ENCODE peak calls at places on chromosomes 4 and X, in five cellular contexts. P is prostate gland, S is OCI-LY7, W is WERI-Rb-1, V is activated B cell treated with CpG ODN at 0.5 μM for 24 hours. N is an unnamed sample.

GRCh38 chr4:16727218-16727617 is 171.2 kb downstream of the LDB2 start:
- DNase-seq in P (no peak), S (no peak), W (no peak), V (no peak), N (no peak)

GRCh38 chrX:72308566-72309296 is 3.0 kb upstream of the CITED1 start:
- DNase-seq in P (peak; percentile 63), S (no peak), W (peak; percentile 94), V (peak; percentile 16), N (peak; percentile 72)

GRCh38 chr4:6619116-6619465 is 21.4 kb upstream of the MRFAP1 start:
- DNase-seq in P (no peak), S (no peak), W (no peak), V (no peak), N (no peak)

GRCh38 chr4:108219998-108220397 is 51.3 kb upstream of the LEF1 start:
- DNase-seq in P (no peak), S (no peak), W (no peak), V (no peak), N (no peak)

GRCh38 chr4:75432683-75433082 is 81.5 kb downstream of the RCHY1 start:
- DNase-seq in P (no peak), S (peak; percentile 21), W (peak; percentile 21), V (no peak), N (no peak)

GRCh38 chr4:124178449-124179021 is 534.0 kb downstream of the ANKRD50 start:
- DNase-seq in P (no peak), S (no peak), W (no peak), V (no peak), N (no peak)

GRCh38 chr4:7960790-7961655 is 21.4 kb upstream of the AFAP1 start:
- DNase-seq in P (peak; percentile 84), S (no peak), W (no peak), V (no peak), N (no peak)

GRCh38 chr4:14168919-14169318 is 541.4 kb upstream of the BOD1L1 start:
- DNase-seq in P (no peak), S (no peak), W (no peak), V (no peak), N (no peak)

GRCh38 chrX:15790766-15791380 is 589 bp downstream of the ZRSR2 start:
- DNase-seq in P (no peak), S (peak; percentile 20), W (no peak), V (no peak), N (no peak)

GRCh38 chrX:131747173-131747572 is 203.3 kb downstream of the OR13H1 start:
- DNase-seq in P (no peak), S (no peak), W (peak; percentile 89), V (no peak), N (no peak)

GRCh38 chr4:130760246-130760645 is 1664.3 kb downstream of the C4orf33 start:
- DNase-seq in P (no peak), S (no peak), W (no peak), V (no peak), N (no peak)

GRCh38 chrX:151419748-151420147 is 22.7 kb downstream of the VMA21 start:
- DNase-seq in P (no peak), S (no peak), W (no peak), V (no peak), N (no peak)

GRCh38 chr4:157045507-157046127 is 30.3 kb upstream of the GLRB start:
- DNase-seq in P (peak; percentile 22), S (peak; percentile 7), W (peak; percentile 53), V (no peak), N (peak; percentile 21)

GRCh38 chr4:151715881-151716280 is 44.9 kb downstream of the GATB start:
- DNase-seq in P (no peak), S (no peak), W (no peak), V (no peak), N (no peak)

GRCh38 chr4:52718123-52718522 is 33.1 kb downstream of the ERVMER34-1 start:
- DNase-seq in P (no peak), S (no peak), W (no peak), V (no peak), N (no peak)

GRCh38 chr4:3073158-3074077 is 920 bp downstream of the HTT-AS start:
- DNase-seq in P (peak; percentile 15), S (no peak), W (peak; percentile 33), V (no peak), N (no peak)

GRCh38 chrX:40933132-40934078 is 151.8 kb upstream of the USP9X start:
- DNase-seq in P (no peak), S (no peak), W (no peak), V (no peak), N (no peak)

GRCh38 chrX:40936827-40937226 is 148.4 kb upstream of the USP9X start:
- DNase-seq in P (no peak), S (no peak), W (no peak), V (no peak), N (no peak)

GRCh38 chrX:40928076-40928475 is 157.2 kb upstream of the USP9X start:
- DNase-seq in P (no peak), S (no peak), W (no peak), V (no peak), N (no peak)

DNA sequence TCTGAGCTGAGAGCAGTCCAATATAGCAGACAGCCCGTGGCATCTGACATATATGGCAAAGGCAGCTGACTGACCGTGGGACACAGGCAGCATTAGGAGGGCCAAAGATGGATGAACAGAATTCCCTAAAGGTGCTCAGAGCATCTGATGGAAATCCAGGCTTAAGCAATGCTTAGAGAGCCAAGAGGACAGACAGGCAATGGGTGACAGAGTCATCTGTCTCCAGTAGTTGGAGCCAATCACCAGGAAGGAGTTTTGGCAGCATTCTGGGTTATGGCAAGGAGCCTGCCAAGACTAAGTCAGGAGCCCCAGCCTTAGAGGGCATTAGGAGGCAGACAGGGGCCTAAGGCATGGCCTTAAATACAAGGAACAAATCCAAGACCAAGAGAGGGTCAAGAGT is 153.3 kb upstream of the USP9X start:
- DNase-seq in P (no peak), S (no peak), W (no peak), V (no peak), N (no peak)
- TF ChIP-seq CTCF in P (no peak), S (no peak), W (no peak), V (no peak), N (no peak)

DNA sequence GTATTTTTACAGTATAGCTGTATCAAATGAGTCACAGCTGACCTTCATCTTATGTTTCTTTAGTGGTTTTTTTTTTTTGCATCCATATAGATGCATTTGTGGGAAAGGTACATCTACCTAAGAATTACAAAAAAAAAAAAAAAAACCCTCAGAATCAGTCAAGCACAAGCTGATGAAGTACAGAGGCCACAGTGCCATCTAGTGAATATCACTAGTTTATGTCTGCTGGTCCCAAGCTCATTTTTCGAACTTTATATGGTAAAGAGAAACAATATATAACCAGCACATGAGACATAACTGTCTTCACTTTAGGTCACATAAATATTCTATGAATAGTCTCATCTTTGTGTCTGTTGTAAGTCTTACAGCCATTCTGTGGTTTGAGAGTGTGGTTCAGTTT is 220.1 kb downstream of the DLG3 start:
- DNase-seq in P (no peak), S (peak; percentile 11), W (no peak), V (no peak), N (no peak)
- TF ChIP-seq CTCF in P (peak; percentile 30), S (peak; percentile 62), W (peak; percentile 27), V (no peak), N (peak; percentile 20)

GRCh38 chrX:78555401-78555980 is 103.6 kb downstream of the RTL3 start:
- DNase-seq in P (no peak), S (peak; percentile 2), W (no peak), V (no peak), N (no peak)
- TF ChIP-seq CTCF in P (peak; percentile 14), S (peak; percentile 62), W (no peak), V (no peak), N (no peak)

DNA sequence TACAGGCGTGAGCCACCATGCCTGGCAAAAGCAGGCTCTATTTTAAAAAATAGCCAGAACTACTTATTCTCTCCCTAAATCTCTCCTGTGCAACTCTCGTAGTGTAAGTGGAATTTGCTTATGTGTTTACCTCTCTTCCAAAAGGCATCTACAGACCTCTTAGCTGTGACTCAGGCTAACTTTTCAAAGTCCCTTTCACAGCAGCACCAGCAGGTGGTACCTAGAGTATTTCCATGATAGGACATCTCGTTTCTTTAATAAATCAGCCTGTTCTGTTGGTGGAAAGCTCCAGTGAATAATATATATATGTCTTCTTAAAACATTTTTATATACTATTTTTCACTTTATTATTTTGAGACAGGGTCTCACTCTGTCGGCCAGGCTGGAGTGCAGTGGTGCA is 89.0 kb downstream of the NSUN7 start:
- DNase-seq in P (no peak), S (no peak), W (no peak), V (no peak), N (no peak)
- TF ChIP-seq CTCF in P (no peak), S (no peak), W (no peak), V (no peak), N (no peak)

GRCh38 chrX:23911436-23911835 is 3.6 kb downstream of the CXorf58 start:
- DNase-seq in P (no peak), S (no peak), W (no peak), V (no peak), N (no peak)

GRCh38 chrX:23907496-23908218 is at the start of the genes APOO and CXorf58:
- DNase-seq in P (peak; percentile 87), S (peak; percentile 93), W (peak; percentile 91), V (peak; percentile 85), N (peak; percentile 98)

GRCh38 chrX:23907106-23907495 is 637 bp downstream of the APOO start:
- DNase-seq in P (no peak), S (peak; percentile 25), W (peak; percentile 16), V (no peak), N (no peak)

GRCh38 chrX:23904096-23904495 is 3.6 kb downstream of the APOO start:
- DNase-seq in P (no peak), S (no peak), W (no peak), V (no peak), N (no peak)

GRCh38 chrX:23908219-23909003 is 605 bp downstream of the CXorf58 start:
- DNase-seq in P (no peak), S (peak; percentile 61), W (peak; percentile 12), V (no peak), N (peak; percentile 20)
- TF ChIP-seq CTCF in P (no peak), S (peak; percentile 67), W (peak; percentile 41), V (no peak), N (no peak)

GRCh38 chrX:69431417-69431816 is 72.7 kb upstream of the NALF2 start:
- DNase-seq in P (no peak), S (no peak), W (no peak), V (no peak), N (no peak)

GRCh38 chrX:69429339-69430014 is 74.6 kb upstream of the NALF2 start:
- DNase-seq in P (no peak), S (no peak), W (no peak), V (no peak), N (no peak)

GRCh38 chrX:69430730-69431129 is 73.4 kb upstream of the NALF2 start:
- DNase-seq in P (no peak), S (no peak), W (no peak), V (no peak), N (no peak)

GRCh38 chrX:69424910-69425309 is 79.2 kb upstream of the NALF2 start:
- DNase-seq in P (no peak), S (no peak), W (peak; percentile 53), V (no peak), N (no peak)

GRCh38 chrX:69428216-69428615 is 75.9 kb upstream of the NALF2 start:
- DNase-seq in P (no peak), S (no peak), W (no peak), V (no peak), N (no peak)
- TF ChIP-seq CTCF in P (no peak), S (no peak), W (no peak), V (no peak), N (no peak)

DNA sequence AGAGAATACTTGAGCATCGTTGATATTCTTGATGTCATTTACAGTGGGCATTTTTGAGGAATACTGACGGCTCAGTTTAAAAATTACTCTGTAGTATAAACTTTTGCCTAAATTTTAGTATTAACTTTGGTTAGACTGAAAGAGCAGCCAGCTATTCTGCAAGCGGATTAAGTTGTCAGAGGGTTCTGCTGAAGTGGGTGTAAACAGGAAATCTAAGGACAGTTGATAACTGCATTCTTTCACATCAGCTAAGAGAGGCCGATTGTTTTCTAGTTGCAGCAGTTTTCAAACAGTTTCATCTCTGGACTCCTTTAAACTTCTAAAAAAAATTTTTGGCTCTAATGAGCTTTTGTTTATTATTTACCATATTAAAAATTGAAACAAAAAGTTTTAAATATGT is 149.6 kb downstream of the RAPGEF2 start:
- DNase-seq in P (no peak), S (no peak), W (no peak), V (no peak), N (no peak)
- TF ChIP-seq CTCF in P (no peak), S (no peak), W (no peak), V (no peak), N (no peak)

N was measured in nephron progenitor cell.